ENCODE peak calls at places on chromosomes 6 and 20, in ten cellular contexts. P is OCI-LY7, X is bronchial epithelial cell, Z is ovary, B is esophagus muscularis mucosa, C is transverse colon, F is neural crest cell, M is neural progenitor cell, W is heart right ventricle, I is epithelial cell of esophagus. L is an unnamed sample.
A peak's percentile ranks its signal among the peaks of the same experiment; 100 is the strongest.

GRCh38 chr20:13101701-13102100 is 92.9 kb downstream of the SPTLC3 start:
- DNase-seq in C (no peak), B (peak; percentile 78), Z (no peak), M (no peak), I (peak; percentile 40), W (no peak), F (no peak), X (peak; percentile 11), P (no peak), L (no peak)

GRCh38 chr20:44111712-44112335 is 75.2 kb downstream of the JPH2 start:
- DNase-seq in W (no peak), I (peak; percentile 42), X (peak; percentile 36), M (no peak), B (no peak), P (no peak), F (no peak), Z (no peak), C (peak; percentile 19), L (no peak)

GRCh38 chr20:12063106-12063505 is 145.4 kb downstream of the BTBD3 start:
- DNase-seq in M (no peak), W (no peak), I (no peak), P (no peak), B (no peak), Z (no peak), C (no peak), F (no peak), X (no peak), L (no peak)

GRCh38 chr6:121817141-121817540 is 381.7 kb downstream of the GJA1 start:
- DNase-seq in M (no peak), F (no peak), B (no peak), I (no peak), P (no peak), Z (no peak), X (no peak), C (no peak), W (no peak), L (no peak)

GRCh38 chr20:19993937-19994667 is 23.1 kb upstream of the NAA20 start:
- DNase-seq in I (peak; percentile 90), P (no peak), C (no peak), M (no peak), B (no peak), X (peak; percentile 90), F (no peak), Z (no peak), W (peak; percentile 52), L (no peak)

GRCh38 chr20:58086763-58087566 is 141.5 kb downstream of the ANKRD60 start:
- DNase-seq in B (no peak), M (peak; percentile 83), I (peak; percentile 66), C (peak; percentile 48), X (peak; percentile 53), F (peak; percentile 53), P (peak; percentile 42), Z (no peak), W (no peak), L (peak; percentile 46)

GRCh38 chr6:159969204-159969912 is 476 bp downstream of the IGF2R start:
- DNase-seq in M (peak; percentile 78), F (peak; percentile 44), B (peak; percentile 89), I (peak; percentile 32), Z (peak; percentile 67), C (peak; percentile 42), W (peak; percentile 48), P (peak; percentile 35), X (no peak), L (no peak)

GRCh38 chr20:38843346-38843745 is 37.8 kb downstream of the PPP1R16B start:
- DNase-seq in W (no peak), Z (no peak), P (peak; percentile 36), I (no peak), X (no peak), F (no peak), B (no peak), C (no peak), M (no peak), L (no peak)

DNA sequence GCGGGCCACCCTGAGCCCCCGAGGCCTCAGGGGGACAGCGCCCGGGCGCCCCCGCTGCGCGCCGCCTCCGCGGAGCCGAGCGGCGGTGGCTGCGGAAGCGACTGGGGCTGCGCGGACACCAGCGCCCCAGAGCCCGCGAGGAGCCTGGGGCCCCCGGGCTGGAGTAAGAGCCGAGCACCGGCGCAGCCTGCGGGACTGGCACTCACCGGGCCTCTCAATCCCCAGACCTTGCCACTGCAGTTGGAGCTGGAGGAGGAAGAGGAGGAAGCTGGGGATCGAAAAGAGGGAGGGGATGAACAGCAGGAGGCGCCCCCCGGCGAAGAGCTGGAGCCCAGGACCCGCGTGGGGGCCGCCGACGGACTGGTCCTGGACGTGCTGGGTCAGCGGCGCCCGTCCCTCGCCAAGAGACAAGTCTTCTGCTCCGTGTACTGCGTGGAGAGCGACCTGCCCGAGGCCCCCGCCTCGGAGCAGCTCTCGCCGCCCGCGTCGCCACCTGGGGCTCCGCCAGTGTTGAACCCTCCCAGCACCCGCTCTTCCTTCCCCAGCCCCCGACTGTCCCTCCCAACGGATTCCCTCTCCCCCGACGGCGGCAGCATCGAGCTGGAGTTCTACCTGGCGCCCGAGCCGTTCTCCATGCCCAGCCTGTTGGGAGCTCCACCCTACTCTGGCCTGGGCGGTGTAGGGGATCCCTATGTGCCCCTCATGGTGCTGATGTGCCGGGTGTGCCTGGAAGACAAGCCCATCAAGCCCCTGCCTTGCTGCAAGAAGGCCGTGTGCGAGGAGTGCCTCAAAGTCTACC is 579 bp downstream of the RNF217 start:
- DNase-seq in M (peak; percentile 56), X (no peak), C (peak; percentile 49), Z (peak; percentile 64), P (no peak), W (peak; percentile 45), B (no peak), I (peak; percentile 55), F (peak; percentile 29), L (peak; percentile 28)
- TF ChIP-seq CTCF in M (no peak), X (no peak), C (no peak), Z (no peak), P (no peak), W (peak; percentile 24), B (peak; percentile 10), I (no peak), F (no peak), L (no peak)

GRCh38 chr20:47466193-47466592 is 35.5 kb upstream of the NCOA3 start:
- DNase-seq in P (no peak), B (no peak), X (no peak), C (no peak), W (no peak), M (no peak), I (no peak), F (no peak), Z (no peak), L (no peak)

GRCh38 chr20:47461120-47461685 is 40.5 kb upstream of the NCOA3 start:
- DNase-seq in B (no peak), P (no peak), X (no peak), M (no peak), F (no peak), W (no peak), Z (no peak), I (no peak), C (no peak), L (no peak)

GRCh38 chr20:47465335-47466090 is 36.2 kb upstream of the NCOA3 start:
- DNase-seq in X (no peak), I (no peak), W (no peak), P (no peak), B (no peak), Z (no peak), M (no peak), F (no peak), C (no peak), L (no peak)

GRCh38 chr20:47466704-47467459 is 34.8 kb upstream of the NCOA3 start:
- DNase-seq in W (no peak), Z (no peak), P (peak; percentile 79), F (no peak), M (no peak), X (no peak), I (no peak), B (no peak), C (no peak), L (no peak)

DNA sequence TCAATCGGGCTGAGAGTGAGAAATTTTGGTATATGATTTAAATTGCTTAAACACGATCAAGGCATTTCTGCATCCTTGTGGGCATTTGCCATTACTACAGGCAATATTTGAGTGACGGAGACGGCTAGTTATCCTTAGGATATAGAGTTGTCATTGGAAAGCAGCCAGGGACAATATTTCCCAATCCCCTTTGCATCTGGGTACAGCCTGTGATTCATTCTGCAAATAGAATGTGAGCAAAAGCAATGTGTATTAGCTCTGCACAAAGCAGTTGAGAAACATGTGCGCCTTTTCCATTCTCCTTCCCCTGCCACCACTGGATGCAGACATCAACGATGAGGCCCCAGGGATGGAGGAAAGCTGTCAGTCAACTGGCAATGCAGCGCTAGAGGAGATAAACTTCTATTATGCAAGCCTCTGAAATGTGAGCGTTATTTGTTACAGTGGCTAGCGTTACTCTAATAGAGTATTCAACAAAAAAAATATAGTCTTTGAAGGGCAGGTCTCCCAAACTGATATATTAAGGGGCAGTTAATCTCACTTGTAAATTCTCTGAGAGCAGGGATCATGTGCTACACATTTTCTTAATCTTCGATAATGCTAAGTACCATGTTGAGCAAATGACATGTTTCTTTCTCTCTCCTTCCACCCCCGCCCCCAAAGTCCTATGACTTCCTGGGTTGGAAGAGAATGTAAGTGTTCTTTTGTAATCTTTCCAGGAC is 37.1 kb upstream of the NCOA3 start:
- DNase-seq in B (no peak), X (peak; percentile 99), W (peak; percentile 23), Z (no peak), F (no peak), P (no peak), I (peak; percentile 99), M (no peak), C (peak; percentile 50), L (no peak)
- TF ChIP-seq CTCF in B (peak; percentile 16), X (peak; percentile 41), W (peak; percentile 41), Z (peak; percentile 26), F (peak; percentile 47), P (peak; percentile 63), I (peak; percentile 62), M (peak; percentile 10), C (peak; percentile 26), L (no peak)

DNA sequence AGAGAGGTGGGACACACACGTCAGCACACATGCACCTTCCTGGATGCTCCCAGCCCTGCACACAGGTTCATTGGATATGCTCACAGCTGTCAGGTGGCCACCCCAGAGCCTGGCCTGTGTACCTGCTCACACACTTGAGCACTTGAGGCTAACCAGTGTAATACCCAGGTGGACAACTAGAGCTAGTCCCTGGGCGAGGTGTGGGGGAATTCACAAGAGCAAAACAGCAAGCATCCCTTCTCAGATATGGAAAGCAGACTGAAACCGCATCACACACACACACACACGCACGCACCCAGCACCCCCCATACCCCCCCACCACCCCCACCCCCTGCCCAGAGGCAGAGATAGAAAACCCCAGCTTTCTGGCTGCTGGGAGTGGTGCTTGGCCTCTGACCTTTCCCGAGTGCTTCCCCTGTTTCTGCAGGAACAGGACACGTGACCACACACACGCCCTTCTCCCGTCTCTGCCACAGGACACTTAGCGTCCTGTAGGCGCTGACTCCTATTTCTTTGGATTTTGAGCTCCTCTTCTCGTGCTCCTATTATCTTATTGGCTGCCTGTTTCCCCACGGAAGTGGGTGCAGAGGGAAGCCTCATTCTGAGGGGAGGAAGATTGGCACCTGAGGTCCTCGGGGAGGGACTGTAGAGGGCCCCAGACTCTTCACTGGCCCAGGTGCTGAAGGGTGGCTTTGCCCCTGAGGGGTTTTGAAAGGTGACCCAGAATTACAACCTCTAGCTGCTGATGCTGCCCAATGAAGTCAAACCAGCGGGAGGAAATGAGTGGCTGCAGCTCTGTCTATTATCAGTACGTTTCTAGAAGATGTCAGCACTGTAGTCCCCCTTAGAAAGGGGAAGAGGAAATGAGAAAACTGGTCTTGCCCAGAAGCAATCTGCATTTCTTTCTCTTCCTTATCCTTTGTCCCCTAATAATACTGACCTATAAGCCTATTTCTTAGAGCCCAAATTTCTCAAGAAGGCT is 65.8 kb downstream of the SYTL3 start:
- DNase-seq in C (peak; percentile 64), I (no peak), F (no peak), P (peak; percentile 83), Z (no peak), B (no peak), X (no peak), W (no peak), M (no peak), L (peak; percentile 73)
- TF ChIP-seq CTCF in C (no peak), I (no peak), F (no peak), P (no peak), Z (no peak), B (no peak), X (no peak), W (no peak), M (no peak), L (no peak)

DNA sequence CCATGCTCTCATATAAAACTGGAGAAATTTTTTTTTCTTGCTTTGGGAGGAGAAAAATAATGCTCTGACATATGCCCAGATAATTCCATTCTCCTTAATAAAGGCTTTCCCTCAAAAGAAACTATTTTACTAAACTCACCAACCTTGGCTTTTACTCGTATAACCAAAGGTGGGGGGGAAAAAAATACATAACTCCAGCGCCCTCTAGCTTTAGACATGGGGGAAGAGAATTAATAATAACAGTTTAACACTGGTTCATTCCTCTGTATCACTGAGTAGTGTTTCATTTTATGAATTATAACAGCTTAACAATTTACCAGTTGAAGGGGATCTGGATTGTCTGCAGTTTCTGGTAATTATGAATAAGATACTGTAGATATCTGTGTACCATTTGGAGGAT is 1226.1 kb downstream of the GRIK2 start:
- DNase-seq in P (peak; percentile 15), B (no peak), C (no peak), M (peak; percentile 32), W (no peak), Z (no peak), F (no peak), I (peak; percentile 35), X (peak; percentile 15), L (peak; percentile 2)
- TF ChIP-seq CTCF in P (peak; percentile 80), B (peak; percentile 17), C (no peak), M (peak; percentile 73), W (peak; percentile 27), Z (no peak), F (peak; percentile 68), I (peak; percentile 63), X (peak; percentile 37), L (no peak)

L was measured in GM20000.